ENCODE peak calls at places on chromosomes 5 and 9, in five cellular contexts. Y is K562; S is CD8-positive, alpha-beta T cell; X is heart right ventricle; K is cardiac muscle cell. C is an unnamed sample.

GRCh38 chr9:69049094-69049493 is 13.5 kb downstream of the FXN start:
- DNase-seq in Y (no peak), S (no peak), X (no peak), K (no peak), C (no peak)

GRCh38 chr5:157186309-157187045 is 5.8 kb downstream of the ITK start:
- DNase-seq in Y (no peak), S (no peak), X (no peak), K (no peak), C (no peak)

GRCh38 chr9:89422151-89422918 is 75.6 kb downstream of the SEMA4D start:
- DNase-seq in Y (no peak), S (no peak), X (no peak), K (no peak), C (no peak)

GRCh38 chr5:103291606-103292005 is 33.0 kb downstream of the MACIR start:
- DNase-seq in Y (no peak), S (no peak), X (no peak), K (no peak), C (no peak)

GRCh38 chr5:108878756-108879155 is 131.1 kb downstream of the FER start:
- DNase-seq in Y (no peak), S (no peak), X (no peak), K (no peak), C (no peak)

GRCh38 chr9:32490601-32491000 is 35.4 kb downstream of the RIGI start:
- DNase-seq in Y (no peak), S (no peak), X (no peak), K (no peak), C (no peak)

GRCh38 chr5:139619861-139620260 is 28.3 kb upstream of the CXXC5 start:
- DNase-seq in Y (no peak), S (no peak), X (no peak), K (no peak), C (no peak)

GRCh38 chr9:116039312-116039711 is 114.3 kb upstream of the PAPPA start:
- DNase-seq in Y (no peak), S (no peak), X (no peak), K (no peak), C (no peak)

GRCh38 chr9:82164159-82164558 is 175.6 kb downstream of the SPATA31D1 start:
- DNase-seq in Y (no peak), S (no peak), X (no peak), K (no peak), C (no peak)

GRCh38 chr5:144017631-144018030 is 152.8 kb downstream of the YIPF5 start:
- DNase-seq in Y (no peak), S (no peak), X (no peak), K (no peak), C (no peak)

GRCh38 chr5:144017119-144017518 is 153.3 kb downstream of the YIPF5 start:
- DNase-seq in Y (no peak), S (no peak), X (no peak), K (no peak), C (no peak)

GRCh38 chr5:144011348-144011861 is 159.1 kb downstream of the YIPF5 start:
- DNase-seq in Y (no peak), S (no peak), X (no peak), K (no peak), C (no peak)

DNA sequence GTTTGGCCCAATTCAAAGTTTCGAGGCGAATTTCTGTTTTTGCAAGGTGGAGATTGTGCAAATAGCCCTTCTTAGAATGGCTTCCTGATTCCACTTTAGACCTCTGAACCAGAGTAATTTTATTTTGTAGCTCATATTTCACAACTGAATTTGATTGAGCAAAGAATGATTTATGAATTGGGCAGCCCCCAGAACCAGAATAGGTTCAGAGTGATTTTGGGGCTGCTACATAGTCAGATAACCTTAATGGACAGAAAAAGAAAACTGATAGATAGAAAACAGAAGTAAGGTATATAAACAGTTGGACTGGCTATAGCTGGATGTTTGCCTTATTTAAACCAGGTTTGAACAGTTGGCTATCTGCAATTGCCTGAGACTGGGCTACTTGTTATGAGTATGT is 156.6 kb downstream of the YIPF5 start:
- DNase-seq in Y (no peak), S (no peak), X (no peak), K (no peak), C (no peak)
- H3K9me3 ChIP-seq in Y (no peaks in the 10 kb centered on the region), S (no peaks in the 10 kb centered on the region), X (no peaks in the 10 kb centered on the region), K (no peaks in the 10 kb centered on the region), C (no peaks in the 10 kb centered on the region)

GRCh38 chr9:108783318-108784127 is 72.3 kb downstream of the ACTL7B start:
- DNase-seq in Y (no peak), S (no peak), X (peak; percentile 55), K (peak; percentile 6), C (peak; percentile 41)

GRCh38 chr9:108786322-108786721 is 69.5 kb downstream of the ACTL7B start:
- DNase-seq in Y (no peak), S (no peak), X (no peak), K (no peak), C (no peak)

GRCh38 chr9:108786756-108787663 is 68.8 kb downstream of the ACTL7B start:
- DNase-seq in Y (no peak), S (no peak), X (no peak), K (no peak), C (no peak)

GRCh38 chr9:108784128-108784490 is 71.7 kb downstream of the ACTL7B start:
- DNase-seq in Y (no peak), S (no peak), X (no peak), K (no peak), C (no peak)

GRCh38 chr9:108784998-108785397 is 70.8 kb downstream of the ACTL7B start:
- DNase-seq in Y (no peak), S (no peak), X (peak; percentile 8), K (no peak), C (no peak)
- H3K4me1 ChIP-seq in Y (no peaks in the 10 kb centered on the region), S (no peaks in the 10 kb centered on the region), X (peaks cover 26% of the 10 kb centered on the region), K (peaks cover 8% of the 10 kb centered on the region), C (peaks cover 7% of the 10 kb centered on the region)

GRCh38 chr5:143267186-143267585 is 136.3 kb downstream of the NR3C1 start:
- DNase-seq in Y (no peak), S (no peak), X (no peak), K (no peak), C (no peak)
- H3K9me3 ChIP-seq in Y (peaks cover 5% of the 10 kb centered on the region), S (no peaks in the 10 kb centered on the region), X (peaks cover 34% of the 10 kb centered on the region), K (peaks cover 3% of the 10 kb centered on the region), C (no peaks in the 10 kb centered on the region)

DNA sequence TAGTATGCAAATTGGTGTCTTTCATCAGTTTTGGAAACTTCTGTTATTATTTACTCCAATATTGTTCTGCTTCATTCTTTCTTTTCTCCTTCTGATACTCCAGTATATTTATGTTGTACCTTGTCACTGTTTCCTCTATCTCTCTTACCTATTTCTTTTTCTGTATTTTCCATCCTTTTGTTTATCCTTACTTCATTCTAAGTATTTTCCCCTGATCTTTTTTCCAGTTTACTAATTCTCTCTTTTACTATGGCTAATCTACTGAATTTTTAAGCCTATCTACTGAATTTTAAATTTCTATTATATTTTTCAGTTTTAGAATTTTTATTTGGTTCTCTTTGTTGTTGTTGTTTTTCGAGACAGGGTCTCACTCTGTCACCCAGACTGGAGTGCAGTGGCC is 7.4 kb downstream of the SMIM3 start:
- DNase-seq in Y (no peak), S (no peak), X (no peak), K (no peak), C (no peak)
- H3K4me1 ChIP-seq in Y (peaks cover 3% of the 10 kb centered on the region), S (peaks cover 35% of the 10 kb centered on the region), X (peaks cover 82% of the 10 kb centered on the region), K (no peaks in the 10 kb centered on the region), C (peaks cover 72% of the 10 kb centered on the region)

DNA sequence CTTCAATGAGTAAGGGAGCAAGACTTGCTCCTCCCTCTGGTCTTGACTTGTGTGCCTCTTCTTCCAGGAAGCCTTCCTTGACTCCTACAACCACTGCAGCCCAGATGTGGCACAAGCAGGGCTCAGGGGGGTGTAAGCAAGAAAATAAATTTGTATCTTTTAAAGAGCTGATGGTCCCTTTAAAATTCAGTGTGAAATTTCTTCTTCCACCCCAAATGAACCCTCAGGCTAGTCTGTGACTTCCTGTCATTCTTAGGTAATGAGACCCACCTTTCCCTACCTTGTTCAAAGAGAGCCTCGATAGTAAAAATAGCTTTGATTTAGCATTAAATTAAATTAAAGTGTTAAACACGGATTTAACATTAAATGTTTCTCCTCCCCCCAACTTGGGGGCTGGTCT is 64.4 kb downstream of the OLFM1 start:
- DNase-seq in Y (no peak), S (no peak), X (no peak), K (no peak), C (no peak)
- H3K9me3 ChIP-seq in Y (no peaks in the 10 kb centered on the region), S (no peaks in the 10 kb centered on the region), X (no peaks in the 10 kb centered on the region), K (no peaks in the 10 kb centered on the region), C (no peaks in the 10 kb centered on the region)

GRCh38 chr5:78669331-78669730 is 20.8 kb upstream of the LHFPL2 start:
- DNase-seq in Y (no peak), S (no peak), X (no peak), K (no peak), C (no peak)

GRCh38 chr5:78667461-78668103 is 19.0 kb upstream of the LHFPL2 start:
- DNase-seq in Y (no peak), S (no peak), X (no peak), K (no peak), C (no peak)

GRCh38 chr5:78662323-78662722 is 13.8 kb upstream of the LHFPL2 start:
- DNase-seq in Y (no peak), S (no peak), X (no peak), K (no peak), C (no peak)

GRCh38 chr5:78666041-78666444 is 17.5 kb upstream of the LHFPL2 start:
- DNase-seq in Y (no peak), S (no peak), X (no peak), K (no peak), C (no peak)

GRCh38 chr5:78665519-78665918 is 16.9 kb upstream of the LHFPL2 start:
- DNase-seq in Y (no peak), S (no peak), X (no peak), K (no peak), C (no peak)
- H3K4me1 ChIP-seq in Y (peaks cover 8% of the 10 kb centered on the region), S (no peaks in the 10 kb centered on the region), X (peaks cover 7% of the 10 kb centered on the region), K (peaks cover 5% of the 10 kb centered on the region), C (peaks cover under 1% of the 10 kb centered on the region)

DNA sequence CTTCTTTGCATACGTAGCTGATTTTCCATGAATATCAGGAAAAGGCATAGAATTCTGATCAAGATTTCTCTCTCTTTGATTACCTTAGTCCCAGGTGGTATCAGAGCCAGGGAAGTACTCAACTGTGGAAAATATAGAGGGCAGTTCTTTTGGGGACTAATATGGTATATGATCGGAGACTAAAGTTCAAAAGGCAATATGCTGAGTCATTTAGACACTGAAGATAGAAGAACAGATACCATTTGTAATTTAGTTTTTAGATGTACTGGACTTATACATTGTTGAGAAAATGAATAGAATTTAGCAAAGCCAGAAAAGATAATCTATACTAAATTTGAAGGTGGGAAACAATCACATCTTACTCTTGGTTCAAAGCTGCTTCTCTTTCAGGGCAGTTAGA is 5.1 kb downstream of the PCDHB3 start:
- DNase-seq in Y (no peak), S (no peak), X (no peak), K (no peak), C (no peak)
- H3K9me3 ChIP-seq in Y (no peaks in the 10 kb centered on the region), S (no peaks in the 10 kb centered on the region), X (peaks cover 33% of the 10 kb centered on the region), K (no peaks in the 10 kb centered on the region), C (peaks cover 33% of the 10 kb centered on the region)

DNA sequence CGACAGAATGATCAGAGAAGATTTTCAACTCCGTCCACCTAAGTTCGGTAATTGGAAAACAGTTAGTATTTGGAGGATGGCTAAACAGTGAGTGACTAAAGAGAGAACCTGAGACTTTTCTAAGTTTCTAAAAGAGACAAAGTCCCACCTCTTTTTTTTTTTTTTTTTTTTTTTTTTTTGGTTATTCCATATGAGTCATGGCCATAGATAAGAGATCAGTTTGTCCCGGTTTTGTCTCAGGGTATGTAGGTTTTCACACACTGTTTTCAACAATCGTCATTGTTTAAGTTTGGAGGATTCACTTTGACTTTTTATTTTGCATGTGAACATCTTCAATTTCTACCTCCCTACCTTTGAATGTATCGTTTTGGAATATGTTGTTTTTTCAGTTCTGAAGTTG is 85.8 kb downstream of the NTRK2 start:
- DNase-seq in Y (no peak), S (no peak), X (no peak), K (no peak), C (no peak)
- H3K4me1 ChIP-seq in Y (no peaks in the 10 kb centered on the region), S (no peaks in the 10 kb centered on the region), X (peaks cover 28% of the 10 kb centered on the region), K (no peaks in the 10 kb centered on the region), C (peaks cover 37% of the 10 kb centered on the region)